ENCODE peak calls at places on chromosome 22, in six cellular contexts. One of them, this sample, is unnamed.
A peak's percentile ranks its signal among the peaks of the same experiment; 100 is the strongest.

GRCh38 chr22:37018815-37019308 is 385 bp downstream of the TST start:
- DNase-seq in astrocyte of the cerebellum: no peak
- DNase-seq in uterus: peak; percentile 78
- DNase-seq in heart right ventricle: peak; percentile 39
- DNase-seq in SK-N-MC: no peak
- DNase-seq in Jurkat, Clone E6-1: no peak
- DNase-seq in this sample: no peak

GRCh38 chr22:44671742-44672141 is 30.3 kb upstream of the PRR5 start:
- DNase-seq in astrocyte of the cerebellum: no peak
- DNase-seq in uterus: no peak
- DNase-seq in heart right ventricle: no peak
- DNase-seq in SK-N-MC: no peak
- DNase-seq in Jurkat, Clone E6-1: no peak
- DNase-seq in this sample: no peak

GRCh38 chr22:40534379-40535188 is 101.9 kb downstream of the MRTFA start:
- DNase-seq in astrocyte of the cerebellum: no peak
- DNase-seq in uterus: no peak
- DNase-seq in heart right ventricle: no peak
- DNase-seq in SK-N-MC: no peak
- DNase-seq in Jurkat, Clone E6-1: no peak
- DNase-seq in this sample: no peak

GRCh38 chr22:21697866-21698265 is 32.1 kb downstream of the PPIL2 start:
- DNase-seq in astrocyte of the cerebellum: peak; percentile 5
- DNase-seq in uterus: no peak
- DNase-seq in heart right ventricle: no peak
- DNase-seq in SK-N-MC: no peak
- DNase-seq in Jurkat, Clone E6-1: no peak
- DNase-seq in this sample: no peak

GRCh38 chr22:32475428-32476010 is 908 bp downstream of the FBXO7 start:
- DNase-seq in astrocyte of the cerebellum: no peak
- DNase-seq in uterus: peak; percentile 23
- DNase-seq in heart right ventricle: peak; percentile 41
- DNase-seq in SK-N-MC: no peak
- DNase-seq in Jurkat, Clone E6-1: peak; percentile 15
- DNase-seq in this sample: no peak

GRCh38 chr22:23180893-23181762 is 819 bp downstream of the BCR start:
- DNase-seq in astrocyte of the cerebellum: no peak
- DNase-seq in uterus: no peak
- DNase-seq in heart right ventricle: no peak
- DNase-seq in SK-N-MC: no peak
- DNase-seq in Jurkat, Clone E6-1: no peak
- DNase-seq in this sample: peak; percentile 39

GRCh38 chr22:49929553-49929979 is 11.1 kb downstream of the CRELD2 start:
- DNase-seq in astrocyte of the cerebellum: no peak
- DNase-seq in uterus: peak; percentile 63
- DNase-seq in heart right ventricle: no peak
- DNase-seq in SK-N-MC: no peak
- DNase-seq in Jurkat, Clone E6-1: no peak
- DNase-seq in this sample: peak; percentile 75

GRCh38 chr22:43446881-43447280 is 35.1 kb downstream of the MPPED1 start:
- DNase-seq in astrocyte of the cerebellum: no peak
- DNase-seq in uterus: peak; percentile 3
- DNase-seq in heart right ventricle: no peak
- DNase-seq in SK-N-MC: no peak
- DNase-seq in Jurkat, Clone E6-1: peak; percentile 4
- DNase-seq in this sample: no peak

GRCh38 chr22:18998998-18999397 is 62.9 kb upstream of the PRODH start:
- DNase-seq in astrocyte of the cerebellum: no peak
- DNase-seq in uterus: no peak
- DNase-seq in heart right ventricle: no peak
- DNase-seq in SK-N-MC: no peak
- DNase-seq in Jurkat, Clone E6-1: no peak
- DNase-seq in this sample: no peak

GRCh38 chr22:24155597-24156145 is 25.6 kb upstream of the SUSD2 start:
- DNase-seq in astrocyte of the cerebellum: no peak
- DNase-seq in uterus: peak; percentile 86
- DNase-seq in heart right ventricle: peak; percentile 86
- DNase-seq in SK-N-MC: no peak
- DNase-seq in Jurkat, Clone E6-1: no peak
- DNase-seq in this sample: no peak

GRCh38 chr22:35649026-35649553 is 844 bp downstream of the APOL6 start:
- DNase-seq in astrocyte of the cerebellum: no peak
- DNase-seq in uterus: no peak
- DNase-seq in heart right ventricle: no peak
- DNase-seq in SK-N-MC: no peak
- DNase-seq in Jurkat, Clone E6-1: no peak
- DNase-seq in this sample: no peak
- H3K4me3 ChIP-seq in astrocyte of the cerebellum: peak overlapping the region; percentile 49
- H3K4me3 ChIP-seq in uterus: peak overlapping the region; percentile 65
- H3K4me3 ChIP-seq in heart right ventricle: peak overlapping the region; percentile 80
- H3K4me3 ChIP-seq in SK-N-MC: no peak overlapping the region
- H3K4me3 ChIP-seq in Jurkat, Clone E6-1: peak overlapping the region; percentile 75
- H3K4me3 ChIP-seq in this sample: peak overlapping the region; percentile 98

DNA sequence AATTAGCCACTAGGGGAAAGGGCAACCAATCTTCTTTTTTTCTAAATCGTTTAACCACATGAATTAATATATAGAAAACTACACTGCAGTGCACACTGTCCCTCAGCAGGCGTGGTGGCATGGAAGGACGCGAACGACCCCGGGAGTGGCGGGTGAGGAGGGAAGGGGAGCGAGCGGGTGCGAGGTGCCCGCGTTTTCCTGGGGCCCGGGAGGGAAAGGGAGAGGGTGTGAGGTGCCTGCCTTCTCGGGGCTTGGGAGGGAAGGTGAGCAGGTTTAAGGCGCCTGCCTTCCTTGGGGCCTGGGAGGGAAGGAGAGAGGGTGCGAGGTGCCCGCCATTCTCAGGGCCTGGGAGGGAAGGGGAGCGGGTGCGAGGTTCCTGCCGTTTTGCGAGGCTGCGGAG is 765 bp downstream of the GAB4 start:
- DNase-seq in astrocyte of the cerebellum: no peak
- DNase-seq in uterus: no peak
- DNase-seq in heart right ventricle: no peak
- DNase-seq in SK-N-MC: no peak
- DNase-seq in Jurkat, Clone E6-1: no peak
- DNase-seq in this sample: no peak
- H3K4me3 ChIP-seq in astrocyte of the cerebellum: no peak overlapping the region
- H3K4me3 ChIP-seq in uterus: no peak overlapping the region
- H3K4me3 ChIP-seq in heart right ventricle: no peak overlapping the region
- H3K4me3 ChIP-seq in SK-N-MC: no peak overlapping the region
- H3K4me3 ChIP-seq in Jurkat, Clone E6-1: no peak overlapping the region
- H3K4me3 ChIP-seq in this sample: no peak overlapping the region

DNA sequence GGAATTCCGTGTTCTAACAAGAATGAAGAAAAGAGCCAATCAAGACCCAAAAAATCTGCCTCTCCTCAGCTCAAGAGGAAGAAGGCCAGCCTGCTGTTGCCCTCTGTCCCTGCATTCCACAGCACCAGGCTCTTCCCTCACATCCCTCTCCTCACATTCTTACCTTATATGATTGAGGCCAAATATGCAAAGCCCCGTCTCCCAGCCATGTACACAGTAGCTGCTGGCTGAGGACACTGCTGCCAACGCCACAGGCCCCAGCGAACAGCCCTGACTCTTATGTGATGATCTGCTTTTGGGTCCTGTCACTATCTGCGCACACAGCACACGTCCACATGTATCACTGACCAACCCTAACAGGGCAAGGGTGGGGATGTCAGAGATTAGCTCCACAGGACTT is 60.2 kb downstream of the MICAL3 start:
- DNase-seq in astrocyte of the cerebellum: no peak
- DNase-seq in uterus: no peak
- DNase-seq in heart right ventricle: no peak
- DNase-seq in SK-N-MC: no peak
- DNase-seq in Jurkat, Clone E6-1: no peak
- DNase-seq in this sample: no peak
- H3K4me3 ChIP-seq in astrocyte of the cerebellum: no peak overlapping the region
- H3K4me3 ChIP-seq in uterus: no peak overlapping the region
- H3K4me3 ChIP-seq in heart right ventricle: no peak overlapping the region
- H3K4me3 ChIP-seq in SK-N-MC: no peak overlapping the region
- H3K4me3 ChIP-seq in Jurkat, Clone E6-1: no peak overlapping the region
- H3K4me3 ChIP-seq in this sample: no peak overlapping the region

DNA sequence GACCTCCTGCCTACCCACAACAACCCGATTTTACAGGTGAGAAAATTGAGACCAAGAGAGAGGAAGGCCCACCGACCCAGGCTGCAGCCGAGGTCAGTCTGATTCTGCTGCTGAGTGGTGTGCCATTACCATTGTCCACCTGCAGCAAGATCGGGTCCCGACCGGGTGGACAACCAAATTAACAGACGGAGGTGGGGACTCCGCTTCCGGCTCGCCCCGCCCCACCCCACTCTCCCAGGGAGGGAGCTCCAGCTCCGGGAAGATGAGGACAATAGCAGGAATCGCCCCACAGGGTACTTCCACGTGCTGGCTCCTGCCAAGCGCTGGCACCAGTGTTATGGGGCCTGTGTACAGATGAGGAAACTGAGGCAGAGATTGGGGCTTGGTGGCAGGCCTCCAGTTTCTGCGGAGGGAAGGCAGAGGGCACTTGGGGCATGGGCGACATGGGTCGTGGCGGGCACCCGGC is 425 bp upstream of the KDELR3 start:
- DNase-seq in astrocyte of the cerebellum: no peak
- DNase-seq in uterus: no peak
- DNase-seq in heart right ventricle: no peak
- DNase-seq in SK-N-MC: no peak
- DNase-seq in Jurkat, Clone E6-1: no peak
- DNase-seq in this sample: no peak
- H3K4me3 ChIP-seq in astrocyte of the cerebellum: peak overlapping the region; percentile 67
- H3K4me3 ChIP-seq in uterus: peak overlapping the region; percentile 44
- H3K4me3 ChIP-seq in heart right ventricle: peak overlapping the region; percentile 77
- H3K4me3 ChIP-seq in SK-N-MC: no peak overlapping the region
- H3K4me3 ChIP-seq in Jurkat, Clone E6-1: no peak overlapping the region
- H3K4me3 ChIP-seq in this sample: no peak overlapping the region

DNA sequence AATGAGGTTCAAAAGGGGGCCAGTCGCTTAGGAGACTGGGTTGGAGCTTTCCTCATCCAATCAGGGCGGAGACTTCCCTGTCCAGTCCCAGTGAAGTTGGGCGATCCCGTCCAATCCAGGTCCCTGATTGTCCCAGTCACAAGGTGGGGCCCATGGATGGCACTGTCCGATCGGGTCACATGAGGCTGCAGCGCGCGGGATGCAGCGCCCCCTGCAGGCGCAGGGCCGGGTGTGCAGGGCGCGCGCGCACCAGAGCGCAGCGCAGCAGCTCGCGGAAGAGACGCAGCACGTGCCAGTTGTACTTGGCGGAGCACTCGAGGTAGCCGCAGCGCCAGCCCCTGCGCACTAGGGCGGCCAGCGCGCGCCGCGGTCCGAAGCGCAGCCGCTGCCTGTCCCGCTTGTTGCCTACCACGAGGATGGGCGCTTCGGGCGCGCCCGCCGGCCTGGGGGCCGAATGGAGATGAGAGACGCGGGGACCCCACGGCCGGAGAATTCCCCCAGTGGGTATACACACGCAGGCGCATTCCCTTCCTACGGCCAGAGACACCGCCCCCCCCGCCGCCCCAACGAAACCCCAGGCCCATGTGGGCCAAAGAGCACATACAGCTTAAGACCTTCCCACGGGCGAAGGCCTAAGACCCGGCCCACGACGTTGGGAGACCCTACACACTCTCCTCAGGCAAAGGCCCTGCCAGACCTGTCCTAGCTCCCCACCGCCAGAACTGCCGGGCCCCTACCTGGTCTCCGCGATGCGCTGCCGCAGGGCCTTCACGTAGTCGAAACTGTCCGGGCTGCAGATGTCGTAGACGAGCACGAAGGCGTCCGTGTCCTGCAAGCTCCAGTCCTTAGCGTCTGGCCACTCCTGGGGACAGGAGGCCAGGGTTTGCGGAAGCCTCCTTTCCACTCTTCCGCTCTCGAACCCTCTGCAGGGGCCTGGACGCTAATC is 2.1 kb downstream of the RASL10A start:
- DNase-seq in astrocyte of the cerebellum: no peak
- DNase-seq in uterus: peak; percentile 35
- DNase-seq in heart right ventricle: no peak
- DNase-seq in SK-N-MC: no peak
- DNase-seq in Jurkat, Clone E6-1: no peak
- DNase-seq in this sample: no peak
- H3K4me3 ChIP-seq in astrocyte of the cerebellum: no peak overlapping the region
- H3K4me3 ChIP-seq in uterus: no peak overlapping the region
- H3K4me3 ChIP-seq in heart right ventricle: no peak overlapping the region
- H3K4me3 ChIP-seq in SK-N-MC: no peak overlapping the region
- H3K4me3 ChIP-seq in Jurkat, Clone E6-1: no peak overlapping the region
- H3K4me3 ChIP-seq in this sample: no peak overlapping the region

GRCh38 chr22:46079093-46079860 is 71.0 kb upstream of the PPARA start:
- DNase-seq in astrocyte of the cerebellum: no peak
- DNase-seq in uterus: peak; percentile 24
- DNase-seq in heart right ventricle: no peak
- DNase-seq in SK-N-MC: no peak
- DNase-seq in Jurkat, Clone E6-1: no peak
- DNase-seq in this sample: no peak

GRCh38 chr22:46078241-46079092 is 71.9 kb upstream of the PPARA start:
- DNase-seq in astrocyte of the cerebellum: no peak
- DNase-seq in uterus: peak; percentile 81
- DNase-seq in heart right ventricle: peak; percentile 80
- DNase-seq in SK-N-MC: no peak
- DNase-seq in Jurkat, Clone E6-1: no peak
- DNase-seq in this sample: no peak

GRCh38 chr22:46081036-46081830 is 69.1 kb upstream of the PPARA start:
- DNase-seq in astrocyte of the cerebellum: no peak
- DNase-seq in uterus: peak; percentile 30
- DNase-seq in heart right ventricle: no peak
- DNase-seq in SK-N-MC: no peak
- DNase-seq in Jurkat, Clone E6-1: no peak
- DNase-seq in this sample: no peak

GRCh38 chr22:46081831-46082210 is 68.5 kb upstream of the PPARA start:
- DNase-seq in astrocyte of the cerebellum: no peak
- DNase-seq in uterus: peak; percentile 23
- DNase-seq in heart right ventricle: no peak
- DNase-seq in SK-N-MC: no peak
- DNase-seq in Jurkat, Clone E6-1: no peak
- DNase-seq in this sample: no peak

DNA sequence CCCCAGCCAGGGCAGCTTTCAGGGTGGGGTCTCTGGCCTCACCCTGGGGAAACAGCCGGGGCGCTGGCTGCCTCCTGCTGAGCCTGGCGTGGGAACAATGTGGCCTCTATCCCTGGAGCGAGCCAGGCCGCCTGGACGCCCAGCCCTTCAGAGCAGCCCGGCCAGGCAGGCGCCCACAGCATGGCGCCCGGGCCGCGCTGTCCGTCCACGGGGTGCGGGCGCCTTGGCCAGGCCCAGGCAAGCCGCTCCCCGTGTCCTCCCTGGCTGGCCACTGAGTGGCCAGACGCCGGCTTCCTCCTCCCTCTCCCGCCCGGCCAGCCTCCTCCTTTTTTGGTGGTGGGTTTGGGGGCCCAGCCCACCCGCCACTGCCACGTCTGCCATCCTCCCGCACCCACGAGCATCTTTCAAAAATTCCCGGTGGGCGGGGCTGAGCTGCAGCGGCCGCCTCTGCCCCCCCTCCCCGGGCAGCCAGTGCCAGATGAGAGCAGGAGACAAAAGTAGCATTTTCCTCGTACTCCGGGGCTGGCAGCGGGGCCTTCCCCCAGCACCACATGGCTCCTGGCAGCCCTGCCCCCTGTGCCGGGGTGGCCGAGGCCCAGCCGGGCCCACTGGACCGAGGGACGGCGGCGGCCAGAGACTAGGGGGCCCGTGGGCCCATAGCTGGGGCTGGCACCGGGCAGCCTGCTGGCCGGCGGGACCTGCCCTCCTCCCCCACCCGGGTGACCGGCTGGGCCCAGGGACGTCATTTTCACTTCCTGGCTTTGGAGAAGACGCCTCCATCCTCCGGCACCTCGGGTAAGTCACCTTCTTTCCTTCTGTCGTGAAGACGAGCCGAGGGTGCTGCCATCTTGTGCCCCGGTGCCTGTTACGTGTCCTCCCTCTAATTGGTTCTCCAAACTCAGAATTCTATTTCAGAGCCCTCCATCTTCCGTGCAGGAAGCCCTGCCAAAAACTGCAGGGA is 70.2 kb upstream of the PPARA start:
- DNase-seq in astrocyte of the cerebellum: no peak
- DNase-seq in uterus: peak; percentile 88
- DNase-seq in heart right ventricle: peak; percentile 77
- DNase-seq in SK-N-MC: no peak
- DNase-seq in Jurkat, Clone E6-1: no peak
- DNase-seq in this sample: no peak
- H3K4me3 ChIP-seq in astrocyte of the cerebellum: peak overlapping the region; percentile 98
- H3K4me3 ChIP-seq in uterus: peak overlapping the region; percentile 88
- H3K4me3 ChIP-seq in heart right ventricle: peak overlapping the region; percentile 96
- H3K4me3 ChIP-seq in SK-N-MC: peak overlapping the region; percentile 89
- H3K4me3 ChIP-seq in Jurkat, Clone E6-1: no peak overlapping the region
- H3K4me3 ChIP-seq in this sample: no peak overlapping the region